ENCODE peak calls at places on chromosomes 13 and 19, in ten cellular contexts. A is progenitor cell of endocrine pancreas, I is ascending aorta, H is pancreas, V is stomach, N is nephron progenitor cell, R is A673, T is fibroblast of pulmonary artery, O is AG09319, S is RWPE1. B is an unnamed sample.

GRCh38 chr13:85816413-85816812 is 17.2 kb upstream of the SLITRK6 start:
- DNase-seq in A (no peak), I (no peak), H (no peak), V (no peak), N (no peak), R (peak), T (peak), O (no peak), S (peak), B (no peak)

GRCh38 chr19:13831560-13832056 is 36.4 kb downstream of the ZSWIM4 start:
- DNase-seq in A (no peak), I (no peak), H (no peak), V (no peak), N (no peak), R (no peak), T (no peak), O (no peak), S (no peak), B (no peak)

GRCh38 chr19:47813304-47813994 is 8.3 kb upstream of the CRX start:
- DNase-seq in A (peak), I (no peak), H (peak), V (peak), N (peak), R (peak), T (peak), O (peak), S (peak), B (peak)

GRCh38 chr19:10353793-10354391 is 14.5 kb upstream of the ICAM3 start:
- DNase-seq in A (peak), I (no peak), H (peak), V (no peak), N (peak), R (peak), T (peak), O (no peak), S (peak), B (peak)

GRCh38 chr13:76027131-76027530 is 391.0 kb downstream of the LMO7 start:
- DNase-seq in A (no peak), I (no peak), H (no peak), V (no peak), N (no peak), R (no peak), T (no peak), O (no peak), S (no peak), B (no peak)

GRCh38 chr19:17339088-17339741 is 1.9 kb downstream of the GTPBP3 start:
- DNase-seq in A (no peak), I (no peak), H (peak), V (no peak), N (peak), R (peak), T (no peak), O (no peak), S (peak), B (peak)

GRCh38 chr13:106796280-106797047 is 228.5 kb upstream of the ARGLU1 start:
- DNase-seq in A (no peak), I (no peak), H (no peak), V (no peak), N (no peak), R (no peak), T (no peak), O (no peak), S (no peak), B (no peak)

GRCh38 chr13:106471957-106472543 is 63.4 kb downstream of the EFNB2 start:
- DNase-seq in A (no peak), I (peak), H (no peak), V (peak), N (no peak), R (no peak), T (peak), O (no peak), S (peak), B (no peak)

GRCh38 chr13:23289917-23290357 is 109.2 kb downstream of the SGCG start:
- DNase-seq in A (no peak), I (no peak), H (no peak), V (no peak), N (no peak), R (peak), T (peak), O (no peak), S (peak), B (no peak)

GRCh38 chr13:98875146-98875729 is 102.6 kb downstream of the DOCK9 start:
- DNase-seq in A (no peak), I (no peak), H (no peak), V (no peak), N (no peak), R (no peak), T (no peak), O (no peak), S (no peak), B (no peak)

GRCh38 chr19:4229179-4229931 is at the start of gene EBI3:
- DNase-seq in A (peak), I (no peak), H (no peak), V (no peak), N (peak), R (peak), T (peak), O (no peak), S (no peak), B (peak)

GRCh38 chr13:59492030-59492636 is 671.6 kb downstream of the DIAPH3 start:
- DNase-seq in A (no peak), I (no peak), H (no peak), V (no peak), N (no peak), R (no peak), T (no peak), O (no peak), S (no peak), B (no peak)

GRCh38 chr13:19178901-19179593 is 2.6 kb downstream of the TUBA3C start:
- DNase-seq in A (no peak), I (no peak), H (no peak), V (peak), N (no peak), R (no peak), T (no peak), O (no peak), S (no peak), B (no peak)

GRCh38 chr19:3509566-3509989 is 3.5 kb downstream of the FZR1 start:
- DNase-seq in A (no peak), I (no peak), H (no peak), V (no peak), N (no peak), R (no peak), T (peak), O (no peak), S (peak), B (no peak)

GRCh38 chr19:5001547-5002131 is 32.7 kb downstream of the KDM4B start:
- DNase-seq in A (no peak), I (no peak), H (no peak), V (no peak), N (no peak), R (peak), T (peak), O (peak), S (peak), B (peak)

GRCh38 chr19:18594096-18594823 is 5.7 kb downstream of the REX1BD start:
- DNase-seq in A (peak), I (no peak), H (peak), V (peak), N (peak), R (peak), T (peak), O (no peak), S (peak), B (peak)

GRCh38 chr13:22298530-22298929 is 627.7 kb downstream of the FGF9 start:
- DNase-seq in A (no peak), I (no peak), H (no peak), V (no peak), N (no peak), R (no peak), T (no peak), O (no peak), S (no peak), B (no peak)

GRCh38 chr13:66237411-66238062 is 992.6 kb downstream of the PCDH9 start:
- DNase-seq in A (no peak), I (no peak), H (no peak), V (no peak), N (no peak), R (peak), T (no peak), O (no peak), S (no peak), B (peak)

GRCh38 chr19:8238251-8238650 is 29.1 kb downstream of the CERS4 start:
- DNase-seq in A (no peak), I (no peak), H (peak), V (no peak), N (no peak), R (no peak), T (no peak), O (no peak), S (peak), B (peak)

GRCh38 chr19:40274585-40275544 is 10.3 kb downstream of the AKT2 start:
- DNase-seq in A (no peak), I (no peak), H (no peak), V (no peak), N (no peak), R (no peak), T (no peak), O (no peak), S (no peak), B (no peak)

GRCh38 chr19:8459520-8460260 is 14.9 kb downstream of the HNRNPM start:
- DNase-seq in A (no peak), I (no peak), H (no peak), V (no peak), N (no peak), R (no peak), T (peak), O (no peak), S (peak), B (no peak)

DNA sequence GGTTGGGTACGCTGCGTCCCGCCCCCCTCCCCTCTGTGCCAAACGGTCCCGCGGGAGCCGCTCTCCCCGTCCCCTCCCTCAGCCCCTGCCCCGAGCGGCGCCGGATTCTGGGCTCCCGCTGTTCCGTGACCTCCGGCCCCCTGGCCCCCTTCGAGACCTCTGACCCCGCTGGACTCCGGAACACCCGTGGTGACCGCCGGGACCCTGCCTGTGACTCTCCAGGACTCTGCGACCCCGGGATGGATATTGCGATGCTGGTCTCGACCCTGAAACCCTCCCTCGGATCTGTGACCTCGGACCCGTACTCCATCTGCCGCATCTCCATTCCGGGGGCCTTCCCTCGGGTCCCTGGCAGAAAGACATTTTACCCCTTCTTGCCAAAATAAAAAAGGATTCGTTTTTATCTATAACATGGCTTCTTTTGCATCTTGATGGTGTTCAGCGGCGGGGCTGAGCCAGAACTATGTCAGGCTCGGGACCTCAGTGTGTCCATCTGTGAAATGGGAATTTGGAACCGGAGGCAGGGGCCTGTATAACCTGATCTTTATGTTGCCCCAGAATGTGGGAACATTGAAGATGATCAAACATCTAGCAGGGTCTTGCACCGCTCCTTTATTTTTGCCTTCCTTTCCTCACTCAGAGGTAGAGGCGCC is 654 bp upstream of the MEGF8 start:
- DNase-seq in A (no peak), I (no peak), H (no peak), V (no peak), N (peak), R (no peak), T (no peak), O (no peak), S (no peak), B (no peak)
- TF ChIP-seq CTCF in A (peak), I (peak), H (no peak), V (no peak), N (peak), R (no peak), T (no peak), O (no peak), S (no peak), B (no peak)

DNA sequence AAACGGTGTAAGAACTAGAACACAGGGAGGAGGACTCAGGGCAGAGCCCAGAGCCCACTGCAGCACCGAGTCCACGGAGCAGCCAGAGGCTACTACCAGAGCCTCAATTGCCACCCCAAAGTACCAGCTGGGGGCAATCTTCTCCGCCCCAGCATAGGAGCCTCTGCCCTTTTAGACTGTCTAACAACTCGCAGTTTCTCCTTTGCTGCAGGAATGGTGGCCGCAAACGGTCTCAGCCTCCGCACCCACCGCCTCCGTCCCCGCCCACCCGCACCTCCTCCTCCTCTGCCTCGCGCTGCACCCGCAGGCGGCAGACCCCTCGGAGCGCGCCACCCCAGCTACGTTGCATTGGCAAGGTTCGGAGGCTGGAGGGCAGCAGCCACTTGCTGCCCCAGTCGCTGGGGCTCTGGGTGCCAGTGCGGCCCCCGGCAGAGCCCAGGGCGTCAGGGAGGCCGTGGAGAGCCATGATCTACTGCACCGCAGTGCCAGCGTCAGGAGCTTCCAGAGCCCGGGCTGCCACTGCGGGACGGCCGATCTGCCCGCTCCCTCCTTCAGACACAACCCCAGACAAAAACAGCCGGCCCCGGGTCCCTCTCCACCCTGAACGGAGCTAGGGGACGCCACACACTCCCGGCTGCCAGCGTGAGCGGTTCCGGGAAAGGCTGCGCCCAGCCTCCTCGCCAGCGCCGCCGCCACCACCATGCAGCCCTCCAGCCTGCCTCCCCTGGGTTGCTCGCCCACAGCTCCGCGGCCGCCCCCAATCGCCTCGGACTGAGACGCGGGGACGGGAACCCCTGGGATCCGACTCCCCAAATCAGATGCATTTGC is 1.8 kb downstream of the FGF14 start:
- DNase-seq in A (no peak), I (no peak), H (peak), V (no peak), N (peak), R (peak), T (no peak), O (no peak), S (no peak), B (peak)
- TF ChIP-seq CTCF in A (no peak), I (no peak), H (no peak), V (no peak), N (no peak), R (peak), T (no peak), O (peak), S (no peak), B (peak)

DNA sequence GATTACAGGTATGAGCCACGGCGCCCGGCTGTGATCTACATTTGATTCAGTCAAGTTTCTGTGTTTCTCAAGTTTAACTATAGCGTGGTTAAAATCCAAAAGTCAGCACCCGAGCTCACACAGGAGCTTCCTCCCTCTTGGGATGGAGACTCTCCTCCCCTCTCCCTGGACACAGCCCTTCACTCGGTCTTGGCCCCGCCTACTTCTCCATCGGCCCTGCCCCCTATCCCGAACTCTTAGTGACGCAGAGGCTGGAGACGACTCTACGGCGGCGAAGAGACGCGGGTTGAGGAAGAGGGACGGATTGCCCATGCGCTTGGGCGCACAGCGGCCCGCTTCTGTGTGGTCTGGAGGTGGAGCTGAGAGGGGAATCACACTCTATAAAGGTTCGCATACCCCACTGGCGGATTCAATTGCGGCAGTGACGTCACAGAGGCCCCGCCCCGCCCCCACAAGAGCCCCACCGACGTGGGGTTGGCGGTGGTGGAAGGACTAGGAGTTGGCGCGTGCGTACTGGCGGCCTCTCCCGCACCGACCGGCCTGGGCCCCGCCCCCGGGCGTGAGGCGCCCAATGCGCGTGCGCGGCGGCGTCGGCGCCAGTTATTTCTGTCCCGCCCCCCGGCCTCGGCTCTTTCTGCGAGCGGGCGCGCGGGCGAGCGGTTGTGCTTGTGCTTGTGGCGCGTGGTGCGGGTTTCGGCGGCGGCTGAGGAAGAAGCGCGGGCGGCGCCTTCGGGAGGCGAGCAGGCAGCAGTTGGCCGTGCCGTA is at the start of gene TRIM28:
- DNase-seq in A (peak), I (peak), H (peak), V (peak), N (peak), R (peak), T (peak), O (peak), S (peak), B (peak)
- TF ChIP-seq CTCF in A (no peak), I (no peak), H (no peak), V (peak), N (no peak), R (no peak), T (no peak), O (no peak), S (no peak), B (no peak)

GRCh38 chr19:1858412-1859081 is 4.8 kb downstream of the KLF16 start:
- DNase-seq in A (no peak), I (no peak), H (no peak), V (no peak), N (no peak), R (no peak), T (no peak), O (no peak), S (no peak), B (no peak)
- TF ChIP-seq CTCF in A (no peak), I (no peak), H (no peak), V (no peak), N (no peak), R (no peak), T (no peak), O (no peak), S (no peak), B (no peak)

GRCh38 chr13:110645750-110646149 is 30.4 kb downstream of the NAXD start:
- DNase-seq in A (no peak), I (no peak), H (no peak), V (no peak), N (no peak), R (no peak), T (no peak), O (no peak), S (no peak), B (no peak)
- TF ChIP-seq CTCF in A (no peak), I (no peak), H (no peak), V (no peak), N (no peak), R (no peak), T (no peak), O (no peak), S (no peak), B (no peak)